ENCODE peak calls at places on chromosomes 5 and 9, in eight cellular contexts. V is HCT116, C is NCI-H69, O is nephron progenitor cell, X is amygdala, T is OCI-LY7, D is Right ventricle myocardium superior, K is left kidney. Q is an unnamed sample.

GRCh38 chr5:10328323-10328722 is 20.6 kb upstream of the CMBL start:
- DNase-seq in O (no peak), K (no peak), V (no peak), X (no peak), T (no peak), D (no peak), C (no peak), Q (no peak)

GRCh38 chr5:96567188-96567587 is 95.0 kb upstream of the CAST start:
- DNase-seq in T (no peak), O (no peak), K (peak), X (no peak), D (no peak), V (no peak), C (peak), Q (no peak)

GRCh38 chr5:180323929-180324632 is 29.1 kb downstream of the GFPT2 start:
- DNase-seq in C (no peak), T (no peak), D (no peak), V (no peak), O (no peak), K (peak), X (no peak), Q (no peak)

GRCh38 chr9:129353697-129354336 is 175.8 kb upstream of the IER5L start:
- DNase-seq in O (no peak), D (peak), K (no peak), X (no peak), C (no peak), T (no peak), V (no peak), Q (no peak)

GRCh38 chr9:6106576-6107339 is 91.3 kb upstream of the RANBP6 start:
- DNase-seq in D (no peak), T (peak), V (peak), O (peak), C (peak), X (no peak), K (peak), Q (peak)

GRCh38 chr9:13787234-13787833 is 507.8 kb upstream of the MPDZ start:
- DNase-seq in K (peak), D (no peak), V (no peak), X (no peak), O (no peak), T (no peak), C (peak), Q (no peak)

GRCh38 chr5:141657937-141658545 is 6.8 kb upstream of the FCHSD1 start:
- DNase-seq in T (no peak), K (no peak), O (no peak), V (peak), X (no peak), D (no peak), C (no peak), Q (peak)

GRCh38 chr9:123871781-123872180 is 58.1 kb downstream of the DENND1A start:
- DNase-seq in X (no peak), K (peak), C (no peak), D (no peak), O (no peak), T (no peak), V (no peak), Q (no peak)

GRCh38 chr9:2778816-2779215 is 61.5 kb downstream of the KCNV2 start:
- DNase-seq in T (no peak), C (no peak), K (no peak), V (no peak), X (no peak), D (no peak), O (no peak), Q (no peak)

GRCh38 chr5:93421987-93422391 is 159.0 kb downstream of the NR2F1-AS1 start:
- DNase-seq in T (no peak), O (no peak), D (no peak), K (peak), X (no peak), V (no peak), C (peak), Q (no peak)

GRCh38 chr9:91824591-91825339 is 125.3 kb downstream of the ROR2 start:
- DNase-seq in O (no peak), D (peak), T (no peak), C (no peak), V (no peak), K (no peak), X (no peak), Q (no peak)

Q was measured in GM10248.